ENCODE peak calls at places on chromosomes 4 and X, in eight cellular contexts. W is esophagus squamous epithelium, N is cardiac muscle cell, Z is GM20000, T is neural crest cell, K is testis, M is pancreas, E is type B pancreatic cell. G is an unnamed sample.

GRCh38 chr4:87118826-87119225 is 101.6 kb downstream of the KLHL8 start:
- DNase-seq in N (no peak), W (no peak), Z (no peak), M (no peak), T (no peak), E (no peak), K (no peak), G (no peak)

GRCh38 chrX:153598541-153599191 is at the start of gene CCNQ:
- DNase-seq in W (no peak), N (peak), K (no peak), Z (peak), T (no peak), M (no peak), E (no peak), G (peak)

GRCh38 chr4:147793569-147793968 is 61.7 kb downstream of the ARHGAP10 start:
- DNase-seq in T (no peak), Z (no peak), W (no peak), N (no peak), K (no peak), M (no peak), E (no peak), G (no peak)

GRCh38 chrX:110322603-110323002 is 4.7 kb upstream of the AMMECR1 start:
- DNase-seq in M (no peak), T (no peak), N (no peak), E (no peak), W (no peak), Z (no peak), K (no peak), G (no peak)

GRCh38 chr4:8274772-8275241 is 5.3 kb downstream of the HTRA3 start:
- DNase-seq in K (peak), M (no peak), E (peak), N (peak), W (no peak), T (peak), Z (no peak), G (peak)

GRCh38 chr4:88697588-88698329 is at the start of gene NAP1L5:
- DNase-seq in T (peak), Z (peak), K (peak), W (no peak), E (no peak), M (peak), N (peak), G (peak)

GRCh38 chr4:110275871-110276270 is 77.5 kb upstream of the ELOVL6 start:
- DNase-seq in N (no peak), K (no peak), E (no peak), M (no peak), W (no peak), T (no peak), Z (no peak), G (no peak)

GRCh38 chr4:140691369-140691768 is 64.8 kb downstream of the TBC1D9 start:
- DNase-seq in T (no peak), K (no peak), W (no peak), Z (no peak), N (no peak), M (no peak), E (no peak), G (no peak)

GRCh38 chrX:55451990-55452824 is at the start of gene MAGEH1:
- DNase-seq in E (peak), N (peak), Z (peak), T (peak), K (peak), W (peak), M (peak), G (peak)

GRCh38 chr4:128355301-128355700 is 67.7 kb upstream of the PGRMC2 start:
- DNase-seq in T (no peak), M (no peak), W (no peak), E (no peak), Z (no peak), K (no peak), N (no peak), G (no peak)

GRCh38 chrX:11137543-11138139 is 26.5 kb downstream of the HCCS start:
- DNase-seq in Z (peak), E (no peak), K (no peak), M (no peak), W (no peak), N (peak), T (no peak), G (no peak)

GRCh38 chr4:56656346-56656643 is 24.8 kb downstream of the HOPX start:
- DNase-seq in Z (peak), T (peak), E (no peak), K (peak), N (no peak), M (no peak), W (no peak), G (peak)

GRCh38 chr4:153519677-153520076 is 53.5 kb downstream of the TMEM131L start:
- DNase-seq in N (no peak), Z (no peak), W (no peak), E (no peak), M (no peak), T (no peak), K (no peak), G (no peak)

GRCh38 chrX:19752043-19752442 is 135.4 kb downstream of the SH3KBP1 start:
- DNase-seq in W (no peak), N (no peak), K (no peak), M (no peak), T (no peak), E (no peak), Z (no peak), G (no peak)

GRCh38 chr4:168815373-168816345 is 194.4 kb downstream of the CBR4 start:
- DNase-seq in N (peak), M (no peak), T (no peak), E (no peak), W (no peak), K (no peak), Z (no peak), G (no peak)

DNA sequence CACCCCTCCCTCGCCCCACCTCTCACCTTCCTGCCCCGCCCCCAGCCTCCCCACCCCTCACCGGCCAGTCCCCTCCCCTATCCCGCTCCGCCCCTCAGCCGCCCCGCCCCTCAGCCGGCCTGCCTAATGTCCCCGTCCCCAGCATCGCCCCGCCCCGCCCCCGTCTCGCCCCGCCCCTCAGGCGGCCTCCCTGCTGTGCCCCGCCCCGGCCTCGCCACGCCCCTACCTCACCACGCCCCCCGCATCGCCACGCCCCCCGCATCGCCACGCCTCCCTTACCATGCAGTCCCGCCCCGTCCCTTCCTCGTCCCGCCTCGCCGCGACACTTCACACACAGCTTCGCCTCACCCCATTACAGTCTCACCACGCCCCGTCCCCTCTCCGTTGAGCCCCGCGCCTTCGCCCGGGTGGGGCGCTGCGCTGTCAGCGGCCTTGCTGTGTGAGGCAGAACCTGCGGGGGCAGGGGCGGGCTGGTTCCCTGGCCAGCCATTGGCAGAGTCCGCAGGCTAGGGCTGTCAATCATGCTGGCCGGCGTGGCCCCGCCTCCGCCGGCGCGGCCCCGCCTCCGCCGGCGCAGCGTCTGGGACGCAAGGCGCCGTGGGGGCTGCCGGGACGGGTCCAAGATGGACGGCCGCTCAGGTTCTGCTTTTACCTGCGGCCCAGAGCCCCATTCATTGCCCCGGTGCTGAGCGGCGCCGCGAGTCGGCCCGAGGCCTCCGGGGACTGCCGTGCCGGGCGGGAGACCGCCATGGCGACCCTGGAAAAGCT is at the start of the genes HTT and HTT-AS:
- DNase-seq in W (peak), Z (peak), E (peak), T (peak), K (peak), M (peak), N (peak), G (peak)
- TF ChIP-seq CTCF in W (no peak), Z (no peak), E (peak), T (peak), K (no peak), M (no peak), N (peak), G (no peak)

DNA sequence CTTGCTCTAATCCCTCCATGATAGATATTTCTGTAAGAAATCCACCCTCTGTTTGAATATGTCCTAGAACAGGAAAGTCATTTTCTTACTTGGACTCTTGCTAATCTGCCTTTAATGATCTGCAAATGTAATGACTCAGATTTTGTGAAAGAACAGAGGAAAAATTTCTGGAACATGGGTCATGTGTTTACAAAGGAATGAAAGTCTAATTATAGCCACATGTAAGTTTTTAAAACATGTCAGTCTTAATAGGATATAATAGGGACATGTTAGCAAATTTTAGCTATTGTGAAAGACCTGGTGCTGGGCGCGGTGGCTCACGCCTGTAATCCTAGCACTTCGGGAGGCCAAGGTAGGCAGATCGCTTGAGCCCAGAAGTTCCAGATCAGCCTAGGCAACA is 47.6 kb downstream of the GRK4 start:
- DNase-seq in Z (no peak), K (no peak), M (no peak), E (no peak), T (no peak), N (no peak), W (no peak), G (no peak)
- TF ChIP-seq CTCF in Z (no peak), K (no peak), M (no peak), E (no peak), T (no peak), N (no peak), W (no peak), G (no peak)

GRCh38 chrX:149825424-149825823 is 43.7 kb downstream of the MAGEA9 start:
- DNase-seq in N (peak), Z (no peak), E (no peak), M (no peak), W (no peak), T (peak), K (peak), G (peak)
- TF ChIP-seq CTCF in N (peak), Z (no peak), E (peak), M (no peak), W (no peak), T (peak), K (no peak), G (no peak)

GRCh38 chrX:17812763-17813162 is 48.3 kb downstream of the RAI2 start:
- DNase-seq in W (no peak), Z (no peak), N (peak), K (peak), E (no peak), T (no peak), M (no peak), G (no peak)
- TF ChIP-seq CTCF in W (peak), Z (peak), N (peak), K (peak), E (peak), T (peak), M (peak), G (peak)

DNA sequence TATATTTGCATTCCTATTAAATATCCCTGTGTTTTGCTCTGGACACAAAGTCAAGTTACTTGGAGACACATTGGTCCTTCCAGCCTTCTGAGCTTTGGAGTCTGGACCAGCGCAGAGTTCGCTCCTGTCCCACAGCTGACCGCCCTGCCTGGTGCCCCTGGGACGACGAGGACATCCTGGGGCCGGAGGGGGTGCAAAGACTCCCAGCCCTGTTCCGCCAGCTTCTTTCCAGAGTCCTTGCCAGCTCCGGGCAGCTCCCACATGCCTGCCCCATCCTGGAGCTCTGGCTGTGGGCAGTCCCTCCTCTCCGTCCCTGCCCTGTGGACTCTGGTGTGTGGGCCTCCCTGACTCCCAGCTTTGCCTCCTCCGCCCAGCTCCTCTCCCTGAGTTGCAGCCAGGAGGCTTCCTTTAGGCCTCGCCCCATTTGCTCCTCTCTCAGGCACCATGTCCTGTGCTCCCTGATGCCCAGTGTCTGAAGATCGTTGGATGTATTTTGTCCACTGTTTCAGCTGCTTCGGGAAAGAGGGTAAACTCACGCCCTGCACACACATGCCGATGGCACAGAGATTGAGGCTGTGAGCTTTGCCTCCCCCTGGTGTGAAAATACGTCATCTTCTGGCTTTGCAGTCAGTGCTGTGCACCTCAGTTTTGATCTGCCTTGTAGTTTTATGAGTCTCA is 4.9 kb upstream of the PCGF3 start:
- DNase-seq in E (no peak), M (no peak), N (no peak), Z (no peak), T (no peak), W (no peak), K (no peak), G (no peak)
- TF ChIP-seq CTCF in E (no peak), M (no peak), N (no peak), Z (no peak), T (no peak), W (no peak), K (no peak), G (no peak)